ENCODE peak calls at places on chromosomes 6 and 20, in seven cellular contexts. One of them, this sample, is unnamed.

GRCh38 chr20:11810316-11811130 is 107.2 kb upstream of the BTBD3 start:
- DNase-seq in astrocyte of the spinal cord: peak
- DNase-seq in AG04449: peak
- DNase-seq in GM12865: no peak
- DNase-seq in HCT116: no peak
- DNase-seq in AG04450: peak
- DNase-seq in AG09309: no peak
- DNase-seq in this sample: no peak

GRCh38 chr20:4041748-4042411 is 26.5 kb upstream of the RNF24 start:
- DNase-seq in AG09309: peak
- DNase-seq in AG04450: no peak
- DNase-seq in AG04449: no peak
- DNase-seq in HCT116: peak
- DNase-seq in GM12865: no peak
- DNase-seq in astrocyte of the spinal cord: peak
- DNase-seq in this sample: no peak

GRCh38 chr6:64683682-64684081 is 1023.3 kb downstream of the EYS start:
- DNase-seq in AG09309: no peak
- DNase-seq in HCT116: no peak
- DNase-seq in GM12865: no peak
- DNase-seq in AG04450: no peak
- DNase-seq in AG04449: no peak
- DNase-seq in astrocyte of the spinal cord: peak
- DNase-seq in this sample: no peak

GRCh38 chr6:68256391-68256790 is 378.7 kb upstream of the ADGRB3 start:
- DNase-seq in AG04450: no peak
- DNase-seq in AG04449: no peak
- DNase-seq in HCT116: no peak
- DNase-seq in GM12865: no peak
- DNase-seq in astrocyte of the spinal cord: peak
- DNase-seq in AG09309: no peak
- DNase-seq in this sample: no peak

GRCh38 chr6:141580988-141581387 is 551.7 kb upstream of the GJE1 start:
- DNase-seq in AG04449: no peak
- DNase-seq in HCT116: no peak
- DNase-seq in AG04450: no peak
- DNase-seq in astrocyte of the spinal cord: peak
- DNase-seq in GM12865: no peak
- DNase-seq in AG09309: peak
- DNase-seq in this sample: no peak

GRCh38 chr20:3164763-3165410 is 5.2 kb upstream of the FASTKD5 start:
- DNase-seq in astrocyte of the spinal cord: no peak
- DNase-seq in AG04450: no peak
- DNase-seq in GM12865: no peak
- DNase-seq in AG04449: no peak
- DNase-seq in AG09309: no peak
- DNase-seq in HCT116: no peak
- DNase-seq in this sample: no peak

GRCh38 chr6:110366241-110366640 is 8.1 kb upstream of the METTL24 start:
- DNase-seq in astrocyte of the spinal cord: no peak
- DNase-seq in AG04449: no peak
- DNase-seq in AG04450: no peak
- DNase-seq in HCT116: no peak
- DNase-seq in AG09309: no peak
- DNase-seq in GM12865: no peak
- DNase-seq in this sample: no peak

GRCh38 chr6:19472168-19472567 is 365.0 kb upstream of the ID4 start:
- DNase-seq in AG09309: peak
- DNase-seq in astrocyte of the spinal cord: peak
- DNase-seq in AG04450: peak
- DNase-seq in HCT116: peak
- DNase-seq in GM12865: no peak
- DNase-seq in AG04449: peak
- DNase-seq in this sample: no peak

GRCh38 chr6:140427842-140428241 is 1053.4 kb upstream of the CITED2 start:
- DNase-seq in astrocyte of the spinal cord: no peak
- DNase-seq in GM12865: no peak
- DNase-seq in HCT116: peak
- DNase-seq in AG09309: no peak
- DNase-seq in AG04450: no peak
- DNase-seq in AG04449: no peak
- DNase-seq in this sample: no peak

GRCh38 chr6:56851104-56851503 is 103.8 kb upstream of the BEND6 start:
- DNase-seq in astrocyte of the spinal cord: peak
- DNase-seq in HCT116: no peak
- DNase-seq in GM12865: peak
- DNase-seq in AG09309: no peak
- DNase-seq in AG04450: no peak
- DNase-seq in AG04449: no peak
- DNase-seq in this sample: no peak

GRCh38 chr20:33524261-33524660 is 34.4 kb downstream of the CBFA2T2 start:
- DNase-seq in GM12865: no peak
- DNase-seq in astrocyte of the spinal cord: peak
- DNase-seq in AG04449: no peak
- DNase-seq in AG04450: no peak
- DNase-seq in HCT116: no peak
- DNase-seq in AG09309: no peak
- DNase-seq in this sample: no peak

GRCh38 chr6:115728171-115728570 is 332.5 kb downstream of the FRK start:
- DNase-seq in AG04449: no peak
- DNase-seq in AG09309: no peak
- DNase-seq in GM12865: no peak
- DNase-seq in AG04450: no peak
- DNase-seq in astrocyte of the spinal cord: no peak
- DNase-seq in HCT116: no peak
- DNase-seq in this sample: no peak

GRCh38 chr6:37826188-37826587 is 6.7 kb downstream of the ZFAND3 start:
- DNase-seq in AG09309: no peak
- DNase-seq in AG04449: no peak
- DNase-seq in GM12865: no peak
- DNase-seq in HCT116: no peak
- DNase-seq in AG04450: no peak
- DNase-seq in astrocyte of the spinal cord: no peak
- DNase-seq in this sample: no peak

GRCh38 chr6:138509371-138509770 is 10.1 kb upstream of the NHSL1 start:
- DNase-seq in GM12865: peak
- DNase-seq in HCT116: peak
- DNase-seq in AG09309: no peak
- DNase-seq in AG04450: no peak
- DNase-seq in AG04449: no peak
- DNase-seq in astrocyte of the spinal cord: peak
- DNase-seq in this sample: no peak

GRCh38 chr20:43387737-43388136 is 70.0 kb upstream of the SRSF6 start:
- DNase-seq in AG04450: no peak
- DNase-seq in AG04449: no peak
- DNase-seq in GM12865: no peak
- DNase-seq in HCT116: no peak
- DNase-seq in AG09309: no peak
- DNase-seq in astrocyte of the spinal cord: no peak
- DNase-seq in this sample: no peak

GRCh38 chr6:134103004-134103403 is 50.6 kb upstream of the SLC2A12 start:
- DNase-seq in AG04449: no peak
- DNase-seq in HCT116: no peak
- DNase-seq in AG09309: no peak
- DNase-seq in astrocyte of the spinal cord: no peak
- DNase-seq in GM12865: no peak
- DNase-seq in AG04450: no peak
- DNase-seq in this sample: no peak

GRCh38 chr6:52548353-52548713 is 28.5 kb downstream of the TRAM2 start:
- DNase-seq in astrocyte of the spinal cord: no peak
- DNase-seq in AG04449: no peak
- DNase-seq in GM12865: no peak
- DNase-seq in AG04450: no peak
- DNase-seq in AG09309: no peak
- DNase-seq in HCT116: no peak
- DNase-seq in this sample: no peak

GRCh38 chr6:69164564-69165252 is 529.6 kb downstream of the ADGRB3 start:
- DNase-seq in AG04449: no peak
- DNase-seq in astrocyte of the spinal cord: no peak
- DNase-seq in HCT116: no peak
- DNase-seq in AG09309: no peak
- DNase-seq in AG04450: no peak
- DNase-seq in GM12865: no peak
- DNase-seq in this sample: no peak

GRCh38 chr6:79604583-79605037 is 26.5 kb upstream of the SH3BGRL2 start:
- DNase-seq in astrocyte of the spinal cord: peak
- DNase-seq in GM12865: no peak
- DNase-seq in HCT116: no peak
- DNase-seq in AG04450: peak
- DNase-seq in AG09309: no peak
- DNase-seq in AG04449: no peak
- DNase-seq in this sample: no peak

GRCh38 chr6:157599191-157599590 is 218.2 kb downstream of the ZDHHC14 start:
- DNase-seq in AG04450: no peak
- DNase-seq in AG04449: no peak
- DNase-seq in AG09309: no peak
- DNase-seq in astrocyte of the spinal cord: no peak
- DNase-seq in GM12865: peak
- DNase-seq in HCT116: no peak
- DNase-seq in this sample: no peak

GRCh38 chr6:45965787-45966186 is 49.9 kb downstream of the CLIC5 start:
- DNase-seq in GM12865: no peak
- DNase-seq in AG04450: no peak
- DNase-seq in AG04449: no peak
- DNase-seq in AG09309: no peak
- DNase-seq in HCT116: no peak
- DNase-seq in astrocyte of the spinal cord: peak
- DNase-seq in this sample: no peak

GRCh38 chr6:147522597-147522996 is 14.1 kb downstream of the SAMD5 start:
- DNase-seq in HCT116: no peak
- DNase-seq in AG04450: no peak
- DNase-seq in AG04449: no peak
- DNase-seq in astrocyte of the spinal cord: no peak
- DNase-seq in AG09309: no peak
- DNase-seq in GM12865: peak
- DNase-seq in this sample: no peak

GRCh38 chr6:147531321-147531720 is 22.8 kb downstream of the SAMD5 start:
- DNase-seq in astrocyte of the spinal cord: no peak
- DNase-seq in AG04449: no peak
- DNase-seq in AG09309: no peak
- DNase-seq in AG04450: no peak
- DNase-seq in GM12865: no peak
- DNase-seq in HCT116: no peak
- DNase-seq in this sample: no peak

GRCh38 chr6:147530132-147531060 is 21.9 kb downstream of the SAMD5 start:
- DNase-seq in HCT116: no peak
- DNase-seq in GM12865: no peak
- DNase-seq in AG04449: no peak
- DNase-seq in AG09309: no peak
- DNase-seq in AG04450: no peak
- DNase-seq in astrocyte of the spinal cord: no peak
- DNase-seq in this sample: no peak

GRCh38 chr6:147528511-147529145 is 20.1 kb downstream of the SAMD5 start:
- DNase-seq in AG04449: no peak
- DNase-seq in astrocyte of the spinal cord: no peak
- DNase-seq in HCT116: no peak
- DNase-seq in AG04450: no peak
- DNase-seq in AG09309: peak
- DNase-seq in GM12865: no peak
- DNase-seq in this sample: no peak

GRCh38 chr6:147525519-147526209 is 17.2 kb downstream of the SAMD5 start:
- DNase-seq in GM12865: no peak
- DNase-seq in HCT116: no peak
- DNase-seq in AG04449: no peak
- DNase-seq in AG09309: no peak
- DNase-seq in astrocyte of the spinal cord: no peak
- DNase-seq in AG04450: no peak
- DNase-seq in this sample: no peak
- TF ChIP-seq CTCF in GM12865: no peak
- TF ChIP-seq CTCF in HCT116: no peak
- TF ChIP-seq CTCF in AG04449: no peak
- TF ChIP-seq CTCF in AG09309: no peak
- TF ChIP-seq CTCF in astrocyte of the spinal cord: no peak
- TF ChIP-seq CTCF in AG04450: no peak
- TF ChIP-seq CTCF in this sample: no peak

GRCh38 chr6:143527677-143528076 is 16.2 kb upstream of the FUCA2 start:
- DNase-seq in AG04449: no peak
- DNase-seq in HCT116: no peak
- DNase-seq in astrocyte of the spinal cord: no peak
- DNase-seq in GM12865: no peak
- DNase-seq in AG04450: no peak
- DNase-seq in AG09309: no peak
- DNase-seq in this sample: no peak

GRCh38 chr6:143528164-143528811 is 16.8 kb upstream of the FUCA2 start:
- DNase-seq in AG04449: no peak
- DNase-seq in AG09309: no peak
- DNase-seq in AG04450: no peak
- DNase-seq in GM12865: peak
- DNase-seq in HCT116: no peak
- DNase-seq in astrocyte of the spinal cord: no peak
- DNase-seq in this sample: no peak

GRCh38 chr6:143531720-143532504 is 20.4 kb upstream of the FUCA2 start:
- DNase-seq in AG04449: no peak
- DNase-seq in astrocyte of the spinal cord: no peak
- DNase-seq in HCT116: no peak
- DNase-seq in AG04450: no peak
- DNase-seq in GM12865: peak
- DNase-seq in AG09309: no peak
- DNase-seq in this sample: no peak

GRCh38 chr6:143529095-143529494 is 17.6 kb upstream of the FUCA2 start:
- DNase-seq in AG04449: no peak
- DNase-seq in GM12865: peak
- DNase-seq in astrocyte of the spinal cord: no peak
- DNase-seq in HCT116: no peak
- DNase-seq in AG09309: no peak
- DNase-seq in AG04450: no peak
- DNase-seq in this sample: no peak
- TF ChIP-seq CTCF in AG04449: peak
- TF ChIP-seq CTCF in GM12865: no peak
- TF ChIP-seq CTCF in astrocyte of the spinal cord: peak
- TF ChIP-seq CTCF in HCT116: peak
- TF ChIP-seq CTCF in AG09309: peak
- TF ChIP-seq CTCF in AG04450: peak
- TF ChIP-seq CTCF in this sample: peak

GRCh38 chr6:160297310-160297709 is 38.7 kb upstream of the SLC22A2 start:
- DNase-seq in AG09309: no peak
- DNase-seq in HCT116: no peak
- DNase-seq in AG04449: no peak
- DNase-seq in astrocyte of the spinal cord: no peak
- DNase-seq in AG04450: no peak
- DNase-seq in GM12865: no peak
- DNase-seq in this sample: no peak
- TF ChIP-seq CTCF in AG09309: no peak
- TF ChIP-seq CTCF in HCT116: peak
- TF ChIP-seq CTCF in AG04449: no peak
- TF ChIP-seq CTCF in astrocyte of the spinal cord: no peak
- TF ChIP-seq CTCF in AG04450: no peak
- TF ChIP-seq CTCF in GM12865: no peak
- TF ChIP-seq CTCF in this sample: peak

DNA sequence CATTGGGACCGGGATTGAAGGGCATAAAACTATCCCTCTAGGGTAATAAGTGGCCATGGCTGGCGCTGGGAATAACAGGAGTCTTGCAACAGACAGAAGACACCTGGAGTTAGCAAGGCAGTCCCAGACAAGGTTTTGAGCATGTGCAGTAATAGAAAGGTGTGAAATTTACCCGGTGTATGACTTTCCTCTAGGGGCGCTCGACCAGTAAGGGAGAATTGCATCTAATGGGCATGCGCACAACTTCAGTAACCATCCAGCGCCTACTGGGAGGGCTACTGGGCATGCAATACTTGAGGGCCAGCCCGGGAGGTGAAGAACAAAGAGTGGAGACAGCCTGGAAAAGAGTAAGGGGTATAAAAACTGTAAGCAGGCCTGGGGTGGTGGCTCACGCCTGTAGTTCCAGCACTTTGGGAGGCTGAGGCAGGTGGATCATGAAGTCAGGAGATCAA is 32.7 kb downstream of the SERPINB6 start:
- DNase-seq in AG04449: no peak
- DNase-seq in AG04450: no peak
- DNase-seq in astrocyte of the spinal cord: no peak
- DNase-seq in HCT116: peak
- DNase-seq in AG09309: no peak
- DNase-seq in GM12865: no peak
- DNase-seq in this sample: no peak
- TF ChIP-seq CTCF in AG04449: no peak
- TF ChIP-seq CTCF in AG04450: peak
- TF ChIP-seq CTCF in astrocyte of the spinal cord: no peak
- TF ChIP-seq CTCF in HCT116: peak
- TF ChIP-seq CTCF in AG09309: no peak
- TF ChIP-seq CTCF in GM12865: no peak
- TF ChIP-seq CTCF in this sample: no peak

This sample was measured in chondrocyte.